ENCODE peak calls at places on chromosomes 4 and X, in four cellular contexts. V is AG04450; U is stimulated activated CD4-positive, alpha-beta T cell treated with anti-CD3 and anti-CD28 coated beads, Interleukin-2, amount 100 ng/mL, for 24 hours; T is progenitor cell of endocrine pancreas. D is an unnamed sample.

GRCh38 chrX:136892412-136892811 is 11.9 kb upstream of the RBMX start:
- DNase-seq in U (no peak), V (no peak), T (no peak), D (no peak)

GRCh38 chr4:128718793-128719192 is 90.7 kb upstream of the JADE1 start:
- DNase-seq in T (no peak), U (no peak), V (peak), D (peak)

GRCh38 chrX:128816919-128817318 is 706.4 kb downstream of the SMARCA1 start:
- DNase-seq in T (no peak), U (no peak), V (no peak), D (no peak)

GRCh38 chr4:128311659-128312392 is 24.2 kb upstream of the PGRMC2 start:
- DNase-seq in U (no peak), V (no peak), T (no peak), D (no peak)

GRCh38 chr4:1227817-1228216 is 21.1 kb downstream of the CTBP1 start:
- DNase-seq in T (no peak), V (no peak), U (no peak), D (no peak)

GRCh38 chr4:92599044-92599443 is 295.3 kb downstream of the GRID2 start:
- DNase-seq in T (no peak), U (no peak), V (no peak), D (no peak)

GRCh38 chr4:166252487-166253402 is 379.7 kb downstream of the TLL1 start:
- DNase-seq in V (no peak), U (no peak), T (no peak), D (peak)

GRCh38 chr4:53905935-53906377 is 158.4 kb downstream of the CHIC2 start:
- DNase-seq in V (no peak), U (no peak), T (no peak), D (peak)

GRCh38 chrX:105191878-105192277 is 28.6 kb downstream of the TEX13A start:
- DNase-seq in V (no peak), T (no peak), U (no peak), D (peak)

GRCh38 chr4:7556558-7556957 is 121.8 kb upstream of the PSAPL1 start:
- DNase-seq in U (no peak), T (no peak), V (no peak), D (no peak)

GRCh38 chr4:43330288-43330687 is 437.8 kb downstream of the GRXCR1 start:
- DNase-seq in V (no peak), U (no peak), T (no peak), D (peak)

GRCh38 chr4:46329118-46329976 is 60.6 kb downstream of the GABRA2 start:
- DNase-seq in T (peak), U (no peak), V (peak), D (peak)